ENCODE peak calls at places on chromosome 11, in six cellular contexts. One of them, this sample, is unnamed.

GRCh38 chr11:63537293-63538101 is 889 bp downstream of the PLAAT4 start:
- DNase-seq in H1: no peak
- DNase-seq in HepG2: no peak
- DNase-seq in HCT116: no peak
- DNase-seq in K562: no peak
- DNase-seq in SK-N-SH: no peak
- DNase-seq in this sample: peak

GRCh38 chr11:1921576-1922141 is 2.2 kb downstream of the TNNT3 start:
- DNase-seq in H1: no peak
- DNase-seq in HepG2: no peak
- DNase-seq in HCT116: no peak
- DNase-seq in K562: no peak
- DNase-seq in SK-N-SH: peak
- DNase-seq in this sample: no peak

GRCh38 chr11:74662487-74663103 is 68.6 kb downstream of the CHRDL2 start:
- DNase-seq in H1: no peak
- DNase-seq in HepG2: peak
- DNase-seq in HCT116: no peak
- DNase-seq in K562: no peak
- DNase-seq in SK-N-SH: no peak
- DNase-seq in this sample: no peak

GRCh38 chr11:35009191-35009940 is 92.9 kb downstream of the PDHX start:
- DNase-seq in H1: no peak
- DNase-seq in HepG2: peak
- DNase-seq in HCT116: peak
- DNase-seq in K562: no peak
- DNase-seq in SK-N-SH: no peak
- DNase-seq in this sample: no peak

GRCh38 chr11:5004429-5005274 is 10.0 kb downstream of the OR51L1 start:
- DNase-seq in H1: peak
- DNase-seq in HepG2: peak
- DNase-seq in HCT116: peak
- DNase-seq in K562: peak
- DNase-seq in SK-N-SH: peak
- DNase-seq in this sample: peak

GRCh38 chr11:2580444-2581050 is 119.2 kb downstream of the KCNQ1OT1 start:
- DNase-seq in H1: no peak
- DNase-seq in HepG2: no peak
- DNase-seq in HCT116: no peak
- DNase-seq in K562: no peak
- DNase-seq in SK-N-SH: peak
- DNase-seq in this sample: no peak

GRCh38 chr11:110738641-110739040 is 26.4 kb upstream of the ARHGAP20 start:
- DNase-seq in H1: no peak
- DNase-seq in HepG2: no peak
- DNase-seq in HCT116: no peak
- DNase-seq in K562: no peak
- DNase-seq in SK-N-SH: no peak
- DNase-seq in this sample: peak

GRCh38 chr11:73556966-73557365 is 40.9 kb downstream of the FAM168A start:
- DNase-seq in H1: no peak
- DNase-seq in HepG2: no peak
- DNase-seq in HCT116: no peak
- DNase-seq in K562: no peak
- DNase-seq in SK-N-SH: no peak
- DNase-seq in this sample: no peak

GRCh38 chr11:59822989-59823566 is 12.5 kb upstream of the MRPL16 start:
- DNase-seq in H1: no peak
- DNase-seq in HepG2: peak
- DNase-seq in HCT116: peak
- DNase-seq in K562: peak
- DNase-seq in SK-N-SH: peak
- DNase-seq in this sample: peak

GRCh38 chr11:34346551-34346950 is 11.3 kb downstream of the ABTB2 start:
- DNase-seq in H1: no peak
- DNase-seq in HepG2: no peak
- DNase-seq in HCT116: no peak
- DNase-seq in K562: no peak
- DNase-seq in SK-N-SH: peak
- DNase-seq in this sample: no peak

GRCh38 chr11:99464985-99465384 is 444.2 kb downstream of the CNTN5 start:
- DNase-seq in H1: no peak
- DNase-seq in HepG2: no peak
- DNase-seq in HCT116: no peak
- DNase-seq in K562: no peak
- DNase-seq in SK-N-SH: no peak
- DNase-seq in this sample: no peak

GRCh38 chr11:108748971-108749370 is 84.1 kb downstream of the DDX10 start:
- DNase-seq in H1: no peak
- DNase-seq in HepG2: no peak
- DNase-seq in HCT116: no peak
- DNase-seq in K562: no peak
- DNase-seq in SK-N-SH: no peak
- DNase-seq in this sample: no peak

GRCh38 chr11:101583180-101584128 is at the start of gene TRPC6:
- DNase-seq in H1: no peak
- DNase-seq in HepG2: no peak
- DNase-seq in HCT116: no peak
- DNase-seq in K562: no peak
- DNase-seq in SK-N-SH: peak
- DNase-seq in this sample: peak

GRCh38 chr11:40292636-40293585 is 1166.5 kb downstream of the LRRC4C start:
- DNase-seq in H1: no peak
- DNase-seq in HepG2: no peak
- DNase-seq in HCT116: no peak
- DNase-seq in K562: no peak
- DNase-seq in SK-N-SH: peak
- DNase-seq in this sample: no peak

GRCh38 chr11:102831128-102831708 is 12.2 kb downstream of the MMP3 start:
- DNase-seq in H1: no peak
- DNase-seq in HepG2: peak
- DNase-seq in HCT116: no peak
- DNase-seq in K562: no peak
- DNase-seq in SK-N-SH: peak
- DNase-seq in this sample: no peak

GRCh38 chr11:65931773-65932557 is 12.7 kb downstream of the DRAP1 start:
- DNase-seq in H1: no peak
- DNase-seq in HepG2: no peak
- DNase-seq in HCT116: no peak
- DNase-seq in K562: no peak
- DNase-seq in SK-N-SH: no peak
- DNase-seq in this sample: no peak

GRCh38 chr11:93844568-93844967 is 5.8 kb downstream of the VSTM5 start:
- DNase-seq in H1: no peak
- DNase-seq in HepG2: no peak
- DNase-seq in HCT116: no peak
- DNase-seq in K562: no peak
- DNase-seq in SK-N-SH: no peak
- DNase-seq in this sample: no peak

GRCh38 chr11:111532365-111532709 is 8.2 kb upstream of the LAYN start:
- DNase-seq in H1: no peak
- DNase-seq in HepG2: no peak
- DNase-seq in HCT116: no peak
- DNase-seq in K562: no peak
- DNase-seq in SK-N-SH: no peak
- DNase-seq in this sample: no peak

DNA sequence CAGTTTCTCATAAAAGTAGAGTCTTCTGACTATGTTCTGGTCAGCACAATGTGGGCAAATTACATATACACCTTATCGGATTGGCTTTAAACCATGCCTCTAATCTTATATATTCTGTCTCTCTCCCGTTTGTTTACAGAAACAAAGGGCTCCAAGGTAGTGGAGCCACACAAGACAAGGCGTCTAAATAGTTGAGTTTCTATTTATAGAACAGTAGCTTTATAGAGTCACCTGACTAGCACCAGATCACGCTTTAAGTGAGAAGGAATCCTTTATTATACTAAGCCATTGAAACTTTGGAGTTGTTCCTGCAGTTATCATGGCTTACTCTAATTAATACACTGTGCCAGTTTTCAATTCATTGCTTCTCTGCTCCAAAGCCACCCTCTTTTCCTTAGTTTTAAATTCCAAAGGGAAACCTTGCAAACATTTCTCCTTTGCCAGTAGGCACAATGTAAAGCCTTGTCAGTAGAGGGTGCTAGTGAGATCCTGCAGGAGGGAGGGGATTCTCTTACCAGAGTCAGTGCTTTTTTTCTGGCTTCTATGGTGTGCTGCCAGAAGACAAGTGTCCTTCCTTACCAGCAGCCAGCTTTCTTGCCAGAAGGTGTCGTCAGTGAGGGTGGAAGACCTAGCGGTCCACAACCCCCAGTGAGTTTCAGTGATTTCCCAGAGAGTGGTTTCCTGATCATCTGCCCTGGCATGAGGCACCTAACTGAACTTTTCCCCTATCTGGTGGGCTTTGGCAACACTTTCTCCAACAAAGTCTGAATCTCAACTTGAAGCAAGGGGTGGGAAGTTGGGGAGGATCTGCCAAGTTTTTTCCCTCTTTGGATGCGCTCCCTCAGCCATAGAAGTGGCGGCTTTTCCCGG is 71.7 kb downstream of the RAB38 start:
- DNase-seq in H1: peak
- DNase-seq in HepG2: peak
- DNase-seq in HCT116: peak
- DNase-seq in K562: peak
- DNase-seq in SK-N-SH: peak
- DNase-seq in this sample: no peak
- TF ChIP-seq JUND in H1: peak
- TF ChIP-seq JUND in HepG2: no peak
- TF ChIP-seq JUND in HCT116: no peak
- TF ChIP-seq JUND in K562: no peak
- TF ChIP-seq JUND in SK-N-SH: no peak
- TF ChIP-seq JUND in this sample: no peak

GRCh38 chr11:120744016-120744994 is 232.8 kb downstream of the GRIK4 start:
- DNase-seq in H1: no peak
- DNase-seq in HepG2: no peak
- DNase-seq in HCT116: no peak
- DNase-seq in K562: no peak
- DNase-seq in SK-N-SH: peak
- DNase-seq in this sample: no peak
- TF ChIP-seq JUND in H1: no peak
- TF ChIP-seq JUND in HepG2: no peak
- TF ChIP-seq JUND in HCT116: no peak
- TF ChIP-seq JUND in K562: no peak
- TF ChIP-seq JUND in SK-N-SH: no peak
- TF ChIP-seq JUND in this sample: no peak

DNA sequence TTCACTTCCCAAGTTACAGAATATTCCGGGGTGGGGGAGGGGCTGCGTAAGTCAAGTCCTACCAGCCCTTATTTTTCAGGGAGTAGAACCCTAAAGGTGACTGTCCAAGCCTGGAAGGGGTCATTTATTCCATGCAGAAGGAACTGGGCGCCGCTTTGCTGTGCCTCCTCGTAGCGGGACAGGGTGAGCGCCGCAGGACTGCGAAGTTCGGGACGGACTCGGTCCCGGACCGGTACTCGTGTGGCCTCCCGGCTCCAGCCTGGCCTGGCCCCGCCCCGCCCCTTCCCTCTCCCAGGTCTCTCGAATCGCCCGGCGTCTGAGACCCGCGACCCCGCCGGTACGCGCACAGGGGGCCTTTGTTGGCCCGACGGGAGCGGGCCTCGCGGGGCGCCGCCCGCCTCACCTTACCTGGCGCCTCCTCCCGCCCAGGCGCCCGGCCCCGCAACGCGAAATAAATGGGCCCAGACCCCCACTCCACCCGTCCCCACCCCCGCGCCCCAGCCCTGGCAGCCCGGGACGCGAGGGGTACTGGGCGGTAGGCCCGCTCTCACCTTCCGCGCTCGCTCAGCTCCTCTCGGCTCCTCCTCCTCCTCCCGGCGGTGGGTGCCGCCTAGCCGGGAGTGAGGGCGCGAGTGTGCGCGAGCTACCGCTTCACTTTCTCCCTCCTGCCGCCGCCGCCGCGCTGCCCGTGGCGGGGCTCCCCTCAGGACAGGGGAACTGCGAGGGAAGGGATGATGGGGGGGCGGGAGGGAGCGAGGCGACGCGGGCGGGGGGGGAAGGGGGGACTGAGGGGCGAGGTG is 693 bp downstream of the PAK1 start:
- DNase-seq in H1: no peak
- DNase-seq in HepG2: no peak
- DNase-seq in HCT116: no peak
- DNase-seq in K562: peak
- DNase-seq in SK-N-SH: peak
- DNase-seq in this sample: peak
- TF ChIP-seq JUND in H1: no peak
- TF ChIP-seq JUND in HepG2: no peak
- TF ChIP-seq JUND in HCT116: no peak
- TF ChIP-seq JUND in K562: no peak
- TF ChIP-seq JUND in SK-N-SH: no peak
- TF ChIP-seq JUND in this sample: no peak

GRCh38 chr11:392102-392777 is 1.8 kb upstream of the PKP3 start:
- DNase-seq in H1: no peak
- DNase-seq in HepG2: no peak
- DNase-seq in HCT116: no peak
- DNase-seq in K562: no peak
- DNase-seq in SK-N-SH: no peak
- DNase-seq in this sample: no peak

GRCh38 chr11:393219-394033 is 583 bp upstream of the PKP3 start:
- DNase-seq in H1: no peak
- DNase-seq in HepG2: peak
- DNase-seq in HCT116: peak
- DNase-seq in K562: peak
- DNase-seq in SK-N-SH: no peak
- DNase-seq in this sample: peak

GRCh38 chr11:394858-395655 is 1.0 kb downstream of the PKP3 start:
- DNase-seq in H1: no peak
- DNase-seq in HepG2: no peak
- DNase-seq in HCT116: no peak
- DNase-seq in K562: peak
- DNase-seq in SK-N-SH: no peak
- DNase-seq in this sample: peak

GRCh38 chr11:395866-396265 is 1.9 kb downstream of the PKP3 start:
- DNase-seq in H1: no peak
- DNase-seq in HepG2: no peak
- DNase-seq in HCT116: no peak
- DNase-seq in K562: no peak
- DNase-seq in SK-N-SH: no peak
- DNase-seq in this sample: no peak

DNA sequence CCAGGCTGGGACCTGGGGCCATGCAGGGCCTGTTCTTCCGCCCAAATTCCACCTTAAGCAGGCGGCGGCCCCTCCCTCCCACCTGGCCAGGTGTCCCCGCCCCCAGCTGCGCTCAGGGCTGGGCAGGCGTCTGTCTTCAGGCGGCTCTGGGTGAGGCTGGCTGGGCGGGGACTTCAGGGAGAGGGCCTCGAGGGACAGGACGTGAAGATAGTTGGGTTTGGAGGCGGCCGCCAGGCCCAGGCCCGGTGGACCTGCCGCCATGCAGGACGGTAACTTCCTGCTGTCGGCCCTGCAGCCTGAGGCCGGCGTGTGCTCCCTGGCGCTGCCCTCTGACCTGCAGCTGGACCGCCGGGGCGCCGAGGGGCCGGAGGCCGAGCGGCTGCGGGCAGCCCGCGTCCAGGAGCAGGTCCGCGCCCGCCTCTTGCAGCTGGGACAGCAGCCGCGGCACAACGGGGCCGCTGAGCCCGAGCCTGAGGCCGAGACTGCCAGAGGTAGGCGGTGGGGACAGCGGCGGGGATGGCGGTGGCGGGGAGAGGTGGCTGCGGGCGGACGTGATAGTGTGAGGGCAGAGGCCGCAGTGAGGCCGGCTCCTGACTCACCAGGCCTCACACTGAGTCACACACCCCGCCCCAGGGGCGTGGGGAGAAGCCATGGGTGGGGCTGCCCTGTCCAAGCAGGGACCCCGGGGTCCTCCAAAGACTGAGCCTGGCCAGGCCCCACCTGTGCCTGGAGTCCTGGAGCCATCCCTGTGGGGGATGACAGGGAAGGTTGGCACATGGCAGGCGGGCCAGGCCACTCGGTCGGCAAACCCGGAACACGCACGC is at the start of gene PKP3:
- DNase-seq in H1: peak
- DNase-seq in HepG2: peak
- DNase-seq in HCT116: peak
- DNase-seq in K562: peak
- DNase-seq in SK-N-SH: no peak
- DNase-seq in this sample: peak
- TF ChIP-seq JUND in H1: no peak
- TF ChIP-seq JUND in HepG2: no peak
- TF ChIP-seq JUND in HCT116: no peak
- TF ChIP-seq JUND in K562: peak
- TF ChIP-seq JUND in SK-N-SH: no peak
- TF ChIP-seq JUND in this sample: no peak